ENCODE peak calls at places on chromosomes 2 and 18, in eight cellular contexts. H, Y, E, M, O, S, N and T are unnamed samples.

GRCh38 chr2:85886585-85886984 is 2.2 kb downstream of the ST3GAL5 start:
- DNase-seq in H (no peak), Y (peak; percentile 18), E (peak; percentile 69), M (peak; percentile 79), O (no peak), S (no peak), N (no peak), T (peak; percentile 93)

GRCh38 chr2:240961878-240962277 is 36.5 kb upstream of the SNED1 start:
- DNase-seq in H (no peak), Y (no peak), E (no peak), M (no peak), O (peak; percentile 6), S (no peak), N (no peak), T (no peak)

GRCh38 chr2:3278521-3279218 is 98.9 kb downstream of the EIPR1 start:
- DNase-seq in H (no peak), Y (no peak), E (no peak), M (no peak), O (no peak), S (no peak), N (no peak), T (no peak)

GRCh38 chr2:217459675-217460405 is 543.0 kb downstream of the TNS1 start:
- DNase-seq in H (no peak), Y (no peak), E (no peak), M (no peak), O (no peak), S (no peak), N (no peak), T (peak; percentile 22)

GRCh38 chr2:143068094-143068890 is 60.9 kb upstream of the ARHGAP15 start:
- DNase-seq in H (no peak), Y (no peak), E (no peak), M (no peak), O (no peak), S (no peak), N (no peak), T (no peak)

GRCh38 chr2:95574506-95574905 is 17.3 kb upstream of the TRIM43 start:
- DNase-seq in H (no peak), Y (no peak), E (no peak), M (no peak), O (no peak), S (no peak), N (no peak), T (no peak)

GRCh38 chr2:40039543-40039942 is 260.5 kb upstream of the THUMPD2 start:
- DNase-seq in H (no peak), Y (no peak), E (no peak), M (no peak), O (no peak), S (no peak), N (no peak), T (no peak)

GRCh38 chr2:127083819-127084503 is 23.0 kb downstream of the BIN1 start:
- DNase-seq in H (no peak), Y (no peak), E (no peak), M (peak; percentile 88), O (no peak), S (peak; percentile 68), N (no peak), T (peak; percentile 88)

GRCh38 chr2:68157002-68157401 is 686 bp upstream of the PNO1 start:
- DNase-seq in H (no peak), Y (no peak), E (no peak), M (peak; percentile 81), O (peak; percentile 26), S (no peak), N (no peak), T (peak; percentile 22)

GRCh38 chr2:235494716-235495372 is 1.0 kb downstream of the AGAP1 start:
- DNase-seq in H (no peak), Y (no peak), E (no peak), M (peak; percentile 80), O (no peak), S (peak; percentile 50), N (peak; percentile 46), T (no peak)

GRCh38 chr18:47749195-47749973 is 181.1 kb downstream of the SMAD2 start:
- DNase-seq in H (peak; percentile 88), Y (peak; percentile 93), E (peak; percentile 78), M (peak; percentile 88), O (peak; percentile 83), S (peak; percentile 65), N (peak; percentile 79), T (peak; percentile 3)

GRCh38 chr2:203811491-203812221 is 55.9 kb upstream of the CTLA4 start:
- DNase-seq in H (no peak), Y (peak; percentile 11), E (peak; percentile 73), M (peak; percentile 88), O (no peak), S (peak; percentile 82), N (no peak), T (peak; percentile 100)

GRCh38 chr2:25938345-25938744 is 44.0 kb downstream of the KIF3C start:
- DNase-seq in H (no peak), Y (no peak), E (no peak), M (no peak), O (no peak), S (no peak), N (no peak), T (no peak)

GRCh38 chr2:62136956-62137355 is 59.0 kb upstream of the B3GNT2 start:
- DNase-seq in H (no peak), Y (no peak), E (no peak), M (no peak), O (no peak), S (no peak), N (no peak), T (no peak)

GRCh38 chr2:183269956-183270355 is 145.7 kb downstream of the NUP35 start:
- DNase-seq in H (no peak), Y (no peak), E (no peak), M (no peak), O (no peak), S (no peak), N (no peak), T (peak; percentile 14)